ENCODE peak calls at places on chromosome 13, in six cellular contexts. One of them, this sample, is unnamed.
A peak's percentile ranks its signal among the peaks of the same experiment; 100 is the strongest.

GRCh38 chr13:30039506-30039905 is 189.1 kb upstream of the UBL3 start:
- DNase-seq in prostate gland: no peak
- DNase-seq in spleen: no peak
- DNase-seq in stomach: no peak
- DNase-seq in Panc1: no peak
- DNase-seq in breast epithelium: no peak
- DNase-seq in this sample: no peak

GRCh38 chr13:57629391-57629804 is 2.1 kb upstream of the PCDH17 start:
- DNase-seq in stomach: no peak
- DNase-seq in spleen: peak; percentile 72
- DNase-seq in breast epithelium: no peak
- DNase-seq in Panc1: no peak
- DNase-seq in prostate gland: no peak
- DNase-seq in this sample: no peak

GRCh38 chr13:31072041-31072440 is 89.7 kb downstream of the HSPH1 start:
- DNase-seq in Panc1: no peak
- DNase-seq in breast epithelium: no peak
- DNase-seq in stomach: no peak
- DNase-seq in spleen: no peak
- DNase-seq in prostate gland: no peak
- DNase-seq in this sample: no peak

GRCh38 chr13:50594276-50594970 is 249.1 kb downstream of the DLEU7 start:
- DNase-seq in prostate gland: no peak
- DNase-seq in breast epithelium: no peak
- DNase-seq in stomach: no peak
- DNase-seq in spleen: peak; percentile 92
- DNase-seq in Panc1: no peak
- DNase-seq in this sample: peak; percentile 40

GRCh38 chr13:113548171-113548641 is 36.3 kb upstream of the TFDP1 start:
- DNase-seq in prostate gland: no peak
- DNase-seq in spleen: peak; percentile 75
- DNase-seq in Panc1: no peak
- DNase-seq in breast epithelium: no peak
- DNase-seq in stomach: no peak
- DNase-seq in this sample: peak; percentile 6

GRCh38 chr13:67493835-67494234 is 263.7 kb upstream of the PCDH9 start:
- DNase-seq in spleen: no peak
- DNase-seq in breast epithelium: no peak
- DNase-seq in Panc1: no peak
- DNase-seq in prostate gland: no peak
- DNase-seq in stomach: no peak
- DNase-seq in this sample: no peak

GRCh38 chr13:30584332-30584731 is 33.4 kb upstream of the USPL1 start:
- DNase-seq in prostate gland: no peak
- DNase-seq in breast epithelium: no peak
- DNase-seq in stomach: no peak
- DNase-seq in spleen: no peak
- DNase-seq in Panc1: no peak
- DNase-seq in this sample: no peak

GRCh38 chr13:66899955-66900354 is 330.2 kb downstream of the PCDH9 start:
- DNase-seq in stomach: no peak
- DNase-seq in breast epithelium: no peak
- DNase-seq in prostate gland: no peak
- DNase-seq in Panc1: no peak
- DNase-seq in spleen: no peak
- DNase-seq in this sample: no peak

GRCh38 chr13:51801631-51802099 is 2.3 kb downstream of the DHRS12 start:
- DNase-seq in prostate gland: peak; percentile 87
- DNase-seq in spleen: peak; percentile 84
- DNase-seq in Panc1: no peak
- DNase-seq in breast epithelium: peak; percentile 78
- DNase-seq in stomach: peak; percentile 92
- DNase-seq in this sample: peak; percentile 87

GRCh38 chr13:76723551-76724232 is 162.5 kb downstream of the KCTD12 start:
- DNase-seq in prostate gland: no peak
- DNase-seq in stomach: no peak
- DNase-seq in spleen: no peak
- DNase-seq in Panc1: no peak
- DNase-seq in breast epithelium: no peak
- DNase-seq in this sample: peak; percentile 11

GRCh38 chr13:66887088-66887487 is 343.0 kb downstream of the PCDH9 start:
- DNase-seq in breast epithelium: no peak
- DNase-seq in prostate gland: no peak
- DNase-seq in stomach: no peak
- DNase-seq in spleen: no peak
- DNase-seq in Panc1: no peak
- DNase-seq in this sample: no peak

GRCh38 chr13:110164706-110165105 is 142.3 kb downstream of the COL4A1 start:
- DNase-seq in stomach: no peak
- DNase-seq in spleen: no peak
- DNase-seq in Panc1: no peak
- DNase-seq in prostate gland: no peak
- DNase-seq in breast epithelium: no peak
- DNase-seq in this sample: no peak

GRCh38 chr13:36057041-36057440 is 74.1 kb downstream of the DCLK1 start:
- DNase-seq in stomach: no peak
- DNase-seq in prostate gland: no peak
- DNase-seq in Panc1: no peak
- DNase-seq in spleen: no peak
- DNase-seq in breast epithelium: no peak
- DNase-seq in this sample: no peak

GRCh38 chr13:60427285-60427684 is 30.3 kb downstream of the TDRD3 start:
- DNase-seq in prostate gland: no peak
- DNase-seq in breast epithelium: no peak
- DNase-seq in Panc1: no peak
- DNase-seq in spleen: no peak
- DNase-seq in stomach: no peak
- DNase-seq in this sample: no peak

GRCh38 chr13:28494537-28494860 is 429 bp downstream of the FLT1 start:
- DNase-seq in spleen: no peak
- DNase-seq in prostate gland: no peak
- DNase-seq in breast epithelium: no peak
- DNase-seq in stomach: no peak
- DNase-seq in Panc1: no peak
- DNase-seq in this sample: no peak

GRCh38 chr13:31267126-31267784 is 67.5 kb downstream of the B3GLCT start:
- DNase-seq in stomach: no peak
- DNase-seq in breast epithelium: no peak
- DNase-seq in prostate gland: peak; percentile 23
- DNase-seq in Panc1: no peak
- DNase-seq in spleen: no peak
- DNase-seq in this sample: no peak

GRCh38 chr13:45500492-45501174 is 35.9 kb downstream of the COG3 start:
- DNase-seq in breast epithelium: no peak
- DNase-seq in prostate gland: no peak
- DNase-seq in stomach: no peak
- DNase-seq in Panc1: no peak
- DNase-seq in spleen: no peak
- DNase-seq in this sample: no peak

GRCh38 chr13:39012608-39013007 is 22.0 kb upstream of the STOML3 start:
- DNase-seq in prostate gland: no peak
- DNase-seq in stomach: no peak
- DNase-seq in spleen: no peak
- DNase-seq in Panc1: no peak
- DNase-seq in breast epithelium: no peak
- DNase-seq in this sample: no peak

GRCh38 chr13:50052478-50052877 is 37.2 kb downstream of the KCNRG start:
- DNase-seq in spleen: no peak
- DNase-seq in prostate gland: no peak
- DNase-seq in stomach: no peak
- DNase-seq in Panc1: no peak
- DNase-seq in breast epithelium: no peak
- DNase-seq in this sample: no peak

DNA sequence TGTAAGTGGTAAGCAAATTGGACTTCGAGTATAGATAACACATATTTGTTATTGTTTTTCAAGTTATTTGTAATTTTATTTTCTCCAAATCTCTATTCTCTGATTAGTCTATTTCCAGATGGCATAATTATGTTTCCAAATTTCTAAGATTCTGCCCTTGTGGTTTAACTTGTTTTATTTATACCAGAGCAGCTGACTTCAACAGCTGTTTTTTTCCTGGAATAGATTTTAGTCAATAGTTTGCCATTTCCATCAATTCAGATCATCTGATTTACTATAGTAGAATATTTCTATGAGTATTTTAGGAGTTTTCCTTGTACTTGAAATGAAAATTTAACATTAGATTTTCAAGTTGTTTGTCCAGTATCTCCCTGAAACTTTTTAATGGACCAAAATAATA is 848.7 kb upstream of the MIR17HG start:
- DNase-seq in breast epithelium: no peak
- DNase-seq in spleen: no peak
- DNase-seq in prostate gland: no peak
- DNase-seq in stomach: no peak
- DNase-seq in Panc1: no peak
- DNase-seq in this sample: no peak
- H3K9me3 ChIP-seq in breast epithelium: no peaks in the 10 kb centered on the region
- H3K9me3 ChIP-seq in spleen: peaks cover 16% of the 10 kb centered on the region
- H3K9me3 ChIP-seq in prostate gland: no peaks in the 10 kb centered on the region
- H3K9me3 ChIP-seq in stomach: no peaks in the 10 kb centered on the region
- H3K9me3 ChIP-seq in Panc1: no peaks in the 10 kb centered on the region
- H3K9me3 ChIP-seq in this sample: no peaks in the 10 kb centered on the region

GRCh38 chr13:85982102-85982501 is 182.9 kb upstream of the SLITRK6 start:
- DNase-seq in stomach: no peak
- DNase-seq in prostate gland: no peak
- DNase-seq in Panc1: no peak
- DNase-seq in spleen: no peak
- DNase-seq in breast epithelium: no peak
- DNase-seq in this sample: no peak

GRCh38 chr13:85990397-85990796 is 191.2 kb upstream of the SLITRK6 start:
- DNase-seq in prostate gland: no peak
- DNase-seq in spleen: no peak
- DNase-seq in Panc1: no peak
- DNase-seq in breast epithelium: no peak
- DNase-seq in stomach: no peak
- DNase-seq in this sample: no peak

DNA sequence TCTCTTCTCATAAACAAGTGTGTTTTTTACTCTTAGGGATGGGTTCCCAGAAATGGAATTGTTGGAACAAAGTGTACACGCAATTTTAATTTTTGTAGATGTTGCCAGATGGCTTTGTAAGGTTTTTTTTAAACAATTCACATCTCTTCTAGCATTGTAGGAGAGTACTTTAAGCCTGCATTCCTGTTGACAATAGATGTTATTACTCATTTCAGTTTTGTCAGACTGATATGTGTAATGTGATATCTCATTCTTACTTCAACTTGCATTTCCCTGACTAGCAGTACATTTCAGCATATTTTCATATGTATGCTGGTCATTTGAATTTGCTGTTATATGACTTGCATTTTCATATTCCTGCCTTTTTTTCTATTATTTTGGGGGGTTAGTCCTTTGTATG is 186.6 kb upstream of the SLITRK6 start:
- DNase-seq in Panc1: no peak
- DNase-seq in prostate gland: no peak
- DNase-seq in breast epithelium: no peak
- DNase-seq in stomach: no peak
- DNase-seq in spleen: no peak
- DNase-seq in this sample: no peak
- TF ChIP-seq POLR2AphosphoS5 in Panc1: no peak
- TF ChIP-seq POLR2AphosphoS5 in prostate gland: no peak
- TF ChIP-seq POLR2AphosphoS5 in breast epithelium: no peak
- TF ChIP-seq POLR2AphosphoS5 in stomach: no peak
- TF ChIP-seq POLR2AphosphoS5 in spleen: no peak
- TF ChIP-seq POLR2AphosphoS5 in this sample: no peak

DNA sequence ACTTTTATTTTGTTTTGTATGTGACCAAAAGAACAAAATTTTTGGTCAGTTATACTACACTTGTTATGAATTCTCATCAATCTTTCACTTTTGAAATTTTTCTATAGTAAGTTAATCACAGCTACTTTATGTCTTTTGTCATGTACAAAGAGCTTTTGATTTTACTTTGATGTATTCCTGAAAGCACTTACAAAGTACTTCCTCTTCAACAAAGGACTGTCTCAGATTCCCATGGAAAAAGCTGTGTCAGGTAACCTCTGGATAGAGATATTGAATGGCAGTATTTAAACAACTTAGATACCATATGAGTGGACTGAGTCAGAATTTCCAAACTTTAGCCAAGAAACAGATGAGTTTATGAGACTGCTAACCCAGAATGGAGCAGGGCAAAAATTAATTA is 689.3 kb upstream of the ATXN8OS start:
- DNase-seq in breast epithelium: no peak
- DNase-seq in prostate gland: no peak
- DNase-seq in stomach: no peak
- DNase-seq in spleen: no peak
- DNase-seq in Panc1: no peak
- DNase-seq in this sample: no peak
- TF ChIP-seq CTCF in breast epithelium: no peak
- TF ChIP-seq CTCF in prostate gland: no peak
- TF ChIP-seq CTCF in stomach: no peak
- TF ChIP-seq CTCF in spleen: no peak
- TF ChIP-seq CTCF in Panc1: no peak
- TF ChIP-seq CTCF in this sample: no peak

GRCh38 chr13:98273824-98274786 is 97.0 kb upstream of the RNF113B start:
- DNase-seq in Panc1: no peak
- DNase-seq in stomach: no peak
- DNase-seq in prostate gland: no peak
- DNase-seq in spleen: no peak
- DNase-seq in breast epithelium: no peak
- DNase-seq in this sample: no peak

GRCh38 chr13:98272549-98272948 is 95.5 kb upstream of the RNF113B start:
- DNase-seq in spleen: no peak
- DNase-seq in stomach: no peak
- DNase-seq in prostate gland: no peak
- DNase-seq in breast epithelium: no peak
- DNase-seq in Panc1: no peak
- DNase-seq in this sample: no peak

GRCh38 chr13:98274921-98275487 is 97.9 kb upstream of the RNF113B start:
- DNase-seq in prostate gland: no peak
- DNase-seq in Panc1: no peak
- DNase-seq in breast epithelium: no peak
- DNase-seq in stomach: no peak
- DNase-seq in spleen: no peak
- DNase-seq in this sample: no peak

GRCh38 chr13:98270819-98271218 is 93.8 kb upstream of the RNF113B start:
- DNase-seq in Panc1: no peak
- DNase-seq in spleen: no peak
- DNase-seq in breast epithelium: no peak
- DNase-seq in prostate gland: no peak
- DNase-seq in stomach: no peak
- DNase-seq in this sample: no peak

DNA sequence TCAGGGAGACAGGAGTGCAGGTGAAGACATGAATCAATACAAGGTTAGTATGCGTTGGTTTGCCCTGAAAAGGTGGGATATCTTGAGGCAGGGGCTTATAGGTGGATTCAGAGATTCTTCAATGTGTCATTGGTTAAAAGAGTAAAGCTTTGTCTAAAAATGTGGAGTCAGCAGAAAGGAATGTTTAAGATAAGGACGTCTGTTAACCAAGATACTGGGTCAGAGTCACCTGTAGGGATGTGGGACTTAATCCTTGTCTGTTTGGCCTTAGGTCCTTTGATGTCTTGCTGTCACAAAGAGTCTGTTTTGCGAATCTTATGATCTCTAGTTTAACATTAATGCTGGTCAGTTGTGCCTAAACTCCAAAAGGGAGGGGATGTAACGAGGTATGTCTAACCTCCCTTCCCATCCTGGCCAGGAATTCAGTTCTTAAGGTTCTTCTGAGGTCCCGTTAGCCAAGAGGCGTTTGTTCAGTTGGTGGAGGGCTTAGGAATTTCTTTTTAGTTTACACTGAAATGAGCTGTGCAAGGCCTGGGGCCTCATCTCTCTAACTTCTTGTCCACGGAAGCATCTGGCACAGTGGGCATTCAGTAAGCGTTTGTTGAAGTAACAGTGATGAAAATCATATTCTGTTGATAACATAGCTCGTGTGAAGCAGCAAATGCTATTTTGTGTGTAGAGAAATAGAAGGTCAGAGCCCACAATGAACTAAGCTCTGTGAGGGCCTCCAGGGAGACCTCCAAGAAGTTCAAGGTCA is 96.2 kb upstream of the RNF113B start:
- DNase-seq in breast epithelium: no peak
- DNase-seq in stomach: no peak
- DNase-seq in Panc1: no peak
- DNase-seq in spleen: no peak
- DNase-seq in prostate gland: no peak
- DNase-seq in this sample: no peak
- H3K9me3 ChIP-seq in breast epithelium: no peaks in the 10 kb centered on the region
- H3K9me3 ChIP-seq in stomach: no peaks in the 10 kb centered on the region
- H3K9me3 ChIP-seq in Panc1: no peaks in the 10 kb centered on the region
- H3K9me3 ChIP-seq in spleen: no peaks in the 10 kb centered on the region
- H3K9me3 ChIP-seq in prostate gland: no peaks in the 10 kb centered on the region
- H3K9me3 ChIP-seq in this sample: no peaks in the 10 kb centered on the region